ENCODE peak calls at places on chromosomes 1 and 21, in ten cellular contexts. One of them, this sample, is unnamed.

GRCh38 chr1:178818416-178818815 is 52.5 kb downstream of the ANGPTL1 start:
- DNase-seq in neural crest cell: no peak
- DNase-seq in fibroblast of mammary gland: peak
- DNase-seq in neural progenitor cell: no peak
- DNase-seq in upper lobe of right lung: no peak
- DNase-seq in GM12864: no peak
- DNase-seq in right lobe of liver: no peak
- DNase-seq in cardiac fibroblast: peak
- DNase-seq in WTC11: no peak
- DNase-seq in B cell: no peak
- DNase-seq in this sample: no peak

GRCh38 chr21:37758997-37759396 is 157.3 kb downstream of the KCNJ6 start:
- DNase-seq in cardiac fibroblast: peak
- DNase-seq in neural crest cell: peak
- DNase-seq in B cell: no peak
- DNase-seq in right lobe of liver: peak
- DNase-seq in WTC11: peak
- DNase-seq in fibroblast of mammary gland: peak
- DNase-seq in GM12864: no peak
- DNase-seq in neural progenitor cell: peak
- DNase-seq in upper lobe of right lung: peak
- DNase-seq in this sample: peak

GRCh38 chr1:183011859-183012258 is 11.4 kb upstream of the LAMC1 start:
- DNase-seq in fibroblast of mammary gland: no peak
- DNase-seq in upper lobe of right lung: no peak
- DNase-seq in neural crest cell: no peak
- DNase-seq in WTC11: no peak
- DNase-seq in GM12864: no peak
- DNase-seq in cardiac fibroblast: no peak
- DNase-seq in neural progenitor cell: no peak
- DNase-seq in B cell: no peak
- DNase-seq in right lobe of liver: no peak
- DNase-seq in this sample: no peak

GRCh38 chr1:211653907-211654553 is 21.4 kb downstream of the NEK2 start:
- DNase-seq in neural progenitor cell: peak
- DNase-seq in fibroblast of mammary gland: peak
- DNase-seq in WTC11: no peak
- DNase-seq in upper lobe of right lung: peak
- DNase-seq in B cell: no peak
- DNase-seq in neural crest cell: no peak
- DNase-seq in cardiac fibroblast: peak
- DNase-seq in right lobe of liver: peak
- DNase-seq in GM12864: no peak
- DNase-seq in this sample: no peak

GRCh38 chr1:101316801-101317200 is 80.0 kb downstream of the S1PR1 start:
- DNase-seq in GM12864: no peak
- DNase-seq in neural crest cell: no peak
- DNase-seq in fibroblast of mammary gland: no peak
- DNase-seq in right lobe of liver: no peak
- DNase-seq in cardiac fibroblast: no peak
- DNase-seq in WTC11: no peak
- DNase-seq in upper lobe of right lung: no peak
- DNase-seq in neural progenitor cell: no peak
- DNase-seq in B cell: no peak
- DNase-seq in this sample: no peak

GRCh38 chr21:17730782-17731181 is 88.4 kb downstream of the C21orf91 start:
- DNase-seq in B cell: no peak
- DNase-seq in upper lobe of right lung: no peak
- DNase-seq in neural crest cell: no peak
- DNase-seq in right lobe of liver: no peak
- DNase-seq in GM12864: no peak
- DNase-seq in fibroblast of mammary gland: no peak
- DNase-seq in neural progenitor cell: no peak
- DNase-seq in WTC11: no peak
- DNase-seq in cardiac fibroblast: peak
- DNase-seq in this sample: no peak

GRCh38 chr1:114959423-114959822 is 70.2 kb upstream of the TSHB start:
- DNase-seq in upper lobe of right lung: no peak
- DNase-seq in fibroblast of mammary gland: no peak
- DNase-seq in GM12864: no peak
- DNase-seq in B cell: no peak
- DNase-seq in WTC11: no peak
- DNase-seq in neural crest cell: no peak
- DNase-seq in neural progenitor cell: no peak
- DNase-seq in cardiac fibroblast: no peak
- DNase-seq in right lobe of liver: no peak
- DNase-seq in this sample: no peak

GRCh38 chr1:174519845-174520244 is 72.1 kb downstream of the GPR52 start:
- DNase-seq in WTC11: no peak
- DNase-seq in neural crest cell: no peak
- DNase-seq in B cell: no peak
- DNase-seq in fibroblast of mammary gland: no peak
- DNase-seq in GM12864: no peak
- DNase-seq in neural progenitor cell: no peak
- DNase-seq in upper lobe of right lung: no peak
- DNase-seq in right lobe of liver: no peak
- DNase-seq in cardiac fibroblast: no peak
- DNase-seq in this sample: no peak

GRCh38 chr1:221118176-221118937 is 239.1 kb downstream of the HLX start:
- DNase-seq in GM12864: no peak
- DNase-seq in right lobe of liver: no peak
- DNase-seq in WTC11: no peak
- DNase-seq in fibroblast of mammary gland: no peak
- DNase-seq in neural progenitor cell: no peak
- DNase-seq in upper lobe of right lung: no peak
- DNase-seq in neural crest cell: no peak
- DNase-seq in B cell: no peak
- DNase-seq in cardiac fibroblast: no peak
- DNase-seq in this sample: no peak

GRCh38 chr21:32494946-32495703 is 82.6 kb downstream of the EVA1C start:
- DNase-seq in neural progenitor cell: no peak
- DNase-seq in WTC11: no peak
- DNase-seq in upper lobe of right lung: no peak
- DNase-seq in neural crest cell: no peak
- DNase-seq in GM12864: no peak
- DNase-seq in fibroblast of mammary gland: peak
- DNase-seq in B cell: no peak
- DNase-seq in cardiac fibroblast: peak
- DNase-seq in right lobe of liver: no peak
- DNase-seq in this sample: no peak

GRCh38 chr21:37767984-37768383 is 148.3 kb downstream of the KCNJ6 start:
- DNase-seq in neural progenitor cell: no peak
- DNase-seq in neural crest cell: no peak
- DNase-seq in right lobe of liver: no peak
- DNase-seq in cardiac fibroblast: peak
- DNase-seq in B cell: no peak
- DNase-seq in fibroblast of mammary gland: peak
- DNase-seq in upper lobe of right lung: no peak
- DNase-seq in WTC11: no peak
- DNase-seq in GM12864: no peak
- DNase-seq in this sample: no peak

GRCh38 chr21:45227735-45228134 is 60.0 kb downstream of the POFUT2 start:
- DNase-seq in cardiac fibroblast: no peak
- DNase-seq in fibroblast of mammary gland: no peak
- DNase-seq in upper lobe of right lung: no peak
- DNase-seq in WTC11: no peak
- DNase-seq in GM12864: no peak
- DNase-seq in neural crest cell: no peak
- DNase-seq in neural progenitor cell: no peak
- DNase-seq in right lobe of liver: no peak
- DNase-seq in B cell: no peak
- DNase-seq in this sample: no peak

GRCh38 chr1:185398599-185398998 is 81.6 kb upstream of the IVNS1ABP start:
- DNase-seq in neural progenitor cell: no peak
- DNase-seq in right lobe of liver: no peak
- DNase-seq in fibroblast of mammary gland: no peak
- DNase-seq in neural crest cell: no peak
- DNase-seq in B cell: no peak
- DNase-seq in GM12864: no peak
- DNase-seq in cardiac fibroblast: no peak
- DNase-seq in upper lobe of right lung: no peak
- DNase-seq in WTC11: no peak
- DNase-seq in this sample: no peak

GRCh38 chr1:200888349-200888838 is 6.3 kb upstream of the INAVA start:
- DNase-seq in GM12864: peak
- DNase-seq in fibroblast of mammary gland: no peak
- DNase-seq in cardiac fibroblast: no peak
- DNase-seq in neural crest cell: no peak
- DNase-seq in B cell: peak
- DNase-seq in neural progenitor cell: peak
- DNase-seq in WTC11: no peak
- DNase-seq in right lobe of liver: no peak
- DNase-seq in upper lobe of right lung: no peak
- DNase-seq in this sample: no peak

GRCh38 chr1:173823776-173824314 is 628 bp upstream of the DARS2 start:
- DNase-seq in neural crest cell: no peak
- DNase-seq in neural progenitor cell: no peak
- DNase-seq in upper lobe of right lung: no peak
- DNase-seq in cardiac fibroblast: peak
- DNase-seq in GM12864: no peak
- DNase-seq in B cell: no peak
- DNase-seq in right lobe of liver: no peak
- DNase-seq in WTC11: no peak
- DNase-seq in fibroblast of mammary gland: peak
- DNase-seq in this sample: no peak

GRCh38 chr1:170664828-170665617 is 1.1 kb downstream of the PRRX1 start:
- DNase-seq in upper lobe of right lung: no peak
- DNase-seq in cardiac fibroblast: peak
- DNase-seq in B cell: no peak
- DNase-seq in GM12864: no peak
- DNase-seq in fibroblast of mammary gland: peak
- DNase-seq in right lobe of liver: no peak
- DNase-seq in neural progenitor cell: peak
- DNase-seq in neural crest cell: no peak
- DNase-seq in WTC11: peak
- DNase-seq in this sample: peak
- TF ChIP-seq CTCF in upper lobe of right lung: no peak
- TF ChIP-seq CTCF in cardiac fibroblast: peak
- TF ChIP-seq CTCF in B cell: no peak
- TF ChIP-seq CTCF in GM12864: no peak
- TF ChIP-seq CTCF in fibroblast of mammary gland: peak
- TF ChIP-seq CTCF in right lobe of liver: no peak
- TF ChIP-seq CTCF in neural progenitor cell: no peak
- TF ChIP-seq CTCF in neural crest cell: peak
- TF ChIP-seq CTCF in WTC11: no peak
- TF ChIP-seq CTCF in this sample: no peak

GRCh38 chr1:35769188-35769758 is 505 bp downstream of the CLSPN start:
- DNase-seq in neural crest cell: peak
- DNase-seq in cardiac fibroblast: peak
- DNase-seq in WTC11: peak
- DNase-seq in neural progenitor cell: peak
- DNase-seq in fibroblast of mammary gland: peak
- DNase-seq in right lobe of liver: peak
- DNase-seq in B cell: peak
- DNase-seq in GM12864: peak
- DNase-seq in upper lobe of right lung: peak
- DNase-seq in this sample: peak
- TF ChIP-seq CTCF in neural crest cell: peak
- TF ChIP-seq CTCF in cardiac fibroblast: peak
- TF ChIP-seq CTCF in WTC11: no peak
- TF ChIP-seq CTCF in neural progenitor cell: peak
- TF ChIP-seq CTCF in fibroblast of mammary gland: no peak
- TF ChIP-seq CTCF in right lobe of liver: no peak
- TF ChIP-seq CTCF in B cell: no peak
- TF ChIP-seq CTCF in GM12864: no peak
- TF ChIP-seq CTCF in upper lobe of right lung: peak
- TF ChIP-seq CTCF in this sample: no peak

DNA sequence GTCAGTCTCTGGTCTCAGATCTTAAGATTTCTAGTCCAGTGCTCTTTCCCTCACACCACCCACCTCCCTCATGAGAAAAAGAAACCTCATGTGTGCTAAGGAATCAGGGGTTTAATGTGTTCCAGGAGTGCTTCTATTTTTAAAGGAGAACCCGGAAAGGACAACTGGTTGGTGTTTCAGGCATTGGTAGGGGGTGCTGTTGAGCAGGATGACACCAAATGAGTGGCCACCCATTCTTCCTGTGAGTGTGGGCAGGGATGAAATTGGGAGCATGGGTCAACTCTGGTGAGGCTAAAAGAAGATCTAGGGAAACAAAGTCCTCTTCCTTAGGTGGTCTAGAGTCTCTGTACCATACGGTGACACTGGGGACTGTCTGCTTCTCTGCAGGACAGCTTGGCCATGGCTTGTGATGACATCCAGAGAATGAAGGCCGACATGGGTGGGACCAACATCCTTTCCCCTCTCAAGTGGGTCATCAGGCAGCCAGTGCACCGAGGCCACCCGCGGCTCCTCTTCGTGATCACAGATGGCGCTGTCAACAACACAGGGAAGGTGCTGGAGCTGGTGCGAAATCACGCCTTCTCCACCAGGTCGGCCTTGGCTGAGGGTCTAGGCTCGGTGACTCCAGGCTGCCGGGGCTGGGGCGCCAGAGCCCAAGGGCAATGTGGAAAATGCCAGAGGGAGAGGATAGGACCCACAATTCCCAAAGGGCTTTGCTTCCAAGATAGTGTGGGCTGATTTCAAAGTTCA is 39.3 kb downstream of the VWA5B1 start:
- DNase-seq in upper lobe of right lung: peak
- DNase-seq in fibroblast of mammary gland: peak
- DNase-seq in B cell: no peak
- DNase-seq in WTC11: peak
- DNase-seq in neural progenitor cell: no peak
- DNase-seq in GM12864: no peak
- DNase-seq in neural crest cell: no peak
- DNase-seq in right lobe of liver: no peak
- DNase-seq in cardiac fibroblast: no peak
- DNase-seq in this sample: no peak
- TF ChIP-seq CTCF in upper lobe of right lung: peak
- TF ChIP-seq CTCF in fibroblast of mammary gland: peak
- TF ChIP-seq CTCF in B cell: no peak
- TF ChIP-seq CTCF in WTC11: no peak
- TF ChIP-seq CTCF in neural progenitor cell: peak
- TF ChIP-seq CTCF in GM12864: peak
- TF ChIP-seq CTCF in neural crest cell: no peak
- TF ChIP-seq CTCF in right lobe of liver: no peak
- TF ChIP-seq CTCF in cardiac fibroblast: peak
- TF ChIP-seq CTCF in this sample: peak

DNA sequence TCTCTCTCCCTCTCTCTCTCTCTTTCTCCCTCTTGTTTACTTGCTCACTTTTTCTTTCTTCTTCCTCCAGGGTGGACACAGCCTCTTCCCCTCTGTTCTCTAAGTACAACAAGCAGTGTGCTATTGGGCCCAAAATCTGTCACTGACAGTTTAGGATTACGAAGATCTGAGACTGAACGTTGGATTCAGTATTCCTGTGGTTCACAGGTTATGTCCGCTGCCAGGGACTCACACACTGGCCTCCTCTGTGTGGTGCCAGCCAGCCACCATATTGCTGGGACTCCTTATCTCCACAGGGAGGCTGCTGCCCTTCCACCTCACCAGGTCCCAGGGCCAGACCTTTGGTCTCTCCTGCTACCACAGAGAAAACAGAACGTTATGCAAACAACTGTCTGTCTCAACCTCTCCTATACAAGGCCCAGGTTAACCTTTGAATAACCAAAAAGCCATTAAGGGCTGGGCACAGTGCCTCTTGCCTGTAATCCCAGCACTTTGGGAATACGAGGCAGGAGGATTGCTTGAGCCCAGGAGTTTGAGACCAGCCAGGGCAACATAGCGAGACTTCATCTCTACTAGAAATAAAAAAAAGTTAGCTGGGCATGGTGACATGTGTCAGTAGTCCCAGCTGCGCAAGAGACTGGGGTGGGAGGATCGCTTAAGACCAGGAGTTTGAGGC is 171.9 kb upstream of the RAB4A start:
- DNase-seq in upper lobe of right lung: no peak
- DNase-seq in WTC11: no peak
- DNase-seq in fibroblast of mammary gland: no peak
- DNase-seq in cardiac fibroblast: no peak
- DNase-seq in B cell: no peak
- DNase-seq in neural crest cell: no peak
- DNase-seq in right lobe of liver: peak
- DNase-seq in GM12864: no peak
- DNase-seq in neural progenitor cell: no peak
- DNase-seq in this sample: no peak
- TF ChIP-seq CTCF in upper lobe of right lung: no peak
- TF ChIP-seq CTCF in WTC11: no peak
- TF ChIP-seq CTCF in fibroblast of mammary gland: no peak
- TF ChIP-seq CTCF in cardiac fibroblast: no peak
- TF ChIP-seq CTCF in B cell: no peak
- TF ChIP-seq CTCF in neural crest cell: no peak
- TF ChIP-seq CTCF in right lobe of liver: no peak
- TF ChIP-seq CTCF in GM12864: no peak
- TF ChIP-seq CTCF in neural progenitor cell: no peak
- TF ChIP-seq CTCF in this sample: no peak

This sample was measured in endothelial cell.